ENCODE peak calls at places on chromosome 4, in six cellular contexts. K, N, L, H, M and R are unnamed samples.

GRCh38 chr4:171857302-171858005 is 44.2 kb downstream of the GALNTL6 start:
- DNase-seq in N (no peak), K (no peak), L (no peak), H (no peak), M (no peak), R (no peak)

GRCh38 chr4:173958445-173958844 is 325.0 kb downstream of the FBXO8 start:
- DNase-seq in K (no peak), M (no peak), N (no peak), H (peak), L (no peak), R (no peak)

GRCh38 chr4:25484243-25484721 is 107.2 kb downstream of the ANAPC4 start:
- DNase-seq in M (no peak), L (no peak), N (no peak), H (no peak), K (no peak), R (no peak)

GRCh38 chr4:1763550-1764080 is 29.5 kb upstream of the FGFR3 start:
- DNase-seq in M (no peak), H (peak), L (peak), N (peak), K (no peak), R (no peak)

GRCh38 chr4:112759313-112759712 is 122.4 kb downstream of the LARP7 start:
- DNase-seq in H (no peak), N (no peak), L (no peak), M (no peak), K (no peak), R (no peak)

GRCh38 chr4:55706526-55706925 is 70.4 kb upstream of the NMU start:
- DNase-seq in H (no peak), M (no peak), K (no peak), L (no peak), N (no peak), R (no peak)

GRCh38 chr4:82865592-82865991 is 25.4 kb downstream of the SEC31A start:
- DNase-seq in L (peak), K (no peak), H (peak), M (no peak), N (no peak), R (no peak)

GRCh38 chr4:138344851-138345250 is 102.7 kb upstream of the SLC7A11 start:
- DNase-seq in L (no peak), N (no peak), H (no peak), K (no peak), M (no peak), R (no peak)

GRCh38 chr4:114036864-114037263 is 57.4 kb upstream of the ARSJ start:
- DNase-seq in K (no peak), M (no peak), H (no peak), L (no peak), N (no peak), R (no peak)

GRCh38 chr4:122827258-122827887 is 742 bp downstream of the FGF2 start:
- DNase-seq in N (peak), M (peak), K (no peak), H (peak), L (peak), R (peak)

GRCh38 chr4:122826000-122826595 is 533 bp upstream of the FGF2 start:
- DNase-seq in M (no peak), L (no peak), K (no peak), H (peak), N (no peak), R (no peak)

GRCh38 chr4:122830392-122831095 is 3.9 kb downstream of the FGF2 start:
- DNase-seq in H (peak), M (no peak), L (no peak), K (no peak), N (no peak), R (no peak)

GRCh38 chr4:122826596-122827257 is at the start of gene FGF2:
- DNase-seq in H (peak), M (peak), L (peak), K (peak), N (no peak), R (peak)

GRCh38 chr4:122827899-122828601 is 1.4 kb downstream of the FGF2 start:
- DNase-seq in L (peak), M (no peak), K (no peak), N (peak), H (peak), R (no peak)
- H3K4me3 ChIP-seq in L (peak), M (peak), K (peak), N (peak), H (peak), R (peak)

GRCh38 chr4:74934016-74934821 is 1.3 kb downstream of the PARM1 start:
- DNase-seq in H (peak), N (no peak), M (peak), L (peak), K (peak), R (no peak)

GRCh38 chr4:74931386-74931785 is 1.5 kb upstream of the PARM1 start:
- DNase-seq in L (no peak), N (no peak), K (no peak), M (no peak), H (no peak), R (no peak)

GRCh38 chr4:74933562-74934015 is 673 bp downstream of the PARM1 start:
- DNase-seq in H (peak), M (peak), K (peak), L (no peak), N (no peak), R (no peak)

GRCh38 chr4:74932010-74932409 is 906 bp upstream of the PARM1 start:
- DNase-seq in H (no peak), K (no peak), N (no peak), M (no peak), L (no peak), R (no peak)

GRCh38 chr4:74932832-74933561 is at the start of gene PARM1:
- DNase-seq in N (no peak), K (peak), H (peak), M (peak), L (peak), R (peak)
- H3K27ac ChIP-seq in N (no peak), K (peak), H (no peak), M (peak), L (no peak), R (no peak)

GRCh38 chr4:168679397-168680176 is 182.7 kb downstream of the PALLD start:
- DNase-seq in H (no peak), L (peak), K (peak), N (no peak), M (no peak), R (no peak)

GRCh38 chr4:168678751-168679366 is 182.0 kb downstream of the PALLD start:
- DNase-seq in N (no peak), K (no peak), H (no peak), L (no peak), M (no peak), R (no peak)

GRCh38 chr4:168677879-168678278 is 181.0 kb downstream of the PALLD start:
- DNase-seq in N (no peak), K (no peak), L (no peak), M (no peak), H (no peak), R (no peak)

GRCh38 chr4:168674869-168675268 is 178.0 kb downstream of the PALLD start:
- DNase-seq in M (no peak), H (no peak), N (no peak), K (no peak), L (peak), R (no peak)

GRCh38 chr4:168677063-168677462 is 180.2 kb downstream of the PALLD start:
- DNase-seq in H (no peak), N (no peak), K (no peak), M (no peak), L (no peak), R (no peak)
- H3K4me3 ChIP-seq in H (no peak), N (no peak), K (no peak), M (no peak), L (no peak), R (no peak)

GRCh38 chr4:46051392-46051791 is 72.5 kb downstream of the GABRG1 start:
- DNase-seq in M (no peak), H (no peak), L (no peak), N (no peak), K (no peak), R (no peak)
- H3K27ac ChIP-seq in M (no peak), H (no peak), L (no peak), N (no peak), K (no peak), R (no peak)

DNA sequence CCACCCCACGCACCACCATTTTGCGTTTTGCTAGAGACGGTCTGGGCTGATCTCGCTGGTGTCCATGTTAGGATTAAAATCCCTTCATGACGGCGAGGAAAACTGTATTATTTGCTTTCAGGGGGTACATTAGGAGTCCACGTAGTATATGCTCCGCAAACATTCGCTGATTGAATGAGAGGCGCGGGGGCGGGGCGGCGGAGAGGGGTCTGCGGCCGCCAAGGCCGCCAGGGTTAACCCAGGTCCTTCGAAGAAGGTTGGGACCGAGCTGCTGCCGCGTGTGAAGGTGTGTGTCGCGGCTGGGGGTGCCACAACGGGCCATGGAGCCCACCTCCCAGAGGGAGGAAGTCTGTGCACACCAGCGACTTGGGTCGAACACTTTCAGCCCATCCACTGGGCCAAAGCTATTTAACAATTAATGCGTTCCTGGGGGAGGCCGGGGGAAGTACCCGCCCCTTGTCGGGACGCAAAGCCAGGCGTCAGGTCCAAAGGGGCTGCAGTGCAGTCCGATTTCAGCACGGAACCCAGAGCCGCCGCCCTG is 6.4 kb upstream of the PITX2 start:
- DNase-seq in K (no peak), M (peak), L (no peak), N (no peak), H (no peak), R (no peak)
- H3K4me3 ChIP-seq in K (no peak), M (no peak), L (no peak), N (no peak), H (no peak), R (no peak)

DNA sequence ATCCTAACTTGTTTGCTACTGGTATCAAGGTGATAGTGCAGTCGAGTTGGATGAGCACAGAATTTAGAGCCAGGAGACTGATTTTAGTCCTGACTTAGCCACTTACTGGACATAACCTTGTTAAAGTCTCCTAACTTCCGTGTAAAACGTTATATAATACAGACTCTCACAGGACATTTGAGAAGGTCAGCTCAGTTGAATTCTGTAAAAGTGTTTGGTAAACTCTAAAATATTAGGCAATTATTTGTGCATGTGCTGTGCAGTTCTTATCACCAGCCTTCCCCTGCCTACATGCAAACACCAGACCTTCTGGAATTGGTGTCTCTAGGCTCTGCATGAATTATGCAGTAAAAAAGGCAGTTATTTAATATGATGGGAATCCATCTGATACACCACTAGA is 45.4 kb downstream of the FNIP2 start:
- DNase-seq in N (no peak), H (no peak), K (no peak), M (no peak), L (no peak), R (no peak)
- H3K27ac ChIP-seq in N (no peak), H (peak), K (no peak), M (peak), L (no peak), R (peak)

DNA sequence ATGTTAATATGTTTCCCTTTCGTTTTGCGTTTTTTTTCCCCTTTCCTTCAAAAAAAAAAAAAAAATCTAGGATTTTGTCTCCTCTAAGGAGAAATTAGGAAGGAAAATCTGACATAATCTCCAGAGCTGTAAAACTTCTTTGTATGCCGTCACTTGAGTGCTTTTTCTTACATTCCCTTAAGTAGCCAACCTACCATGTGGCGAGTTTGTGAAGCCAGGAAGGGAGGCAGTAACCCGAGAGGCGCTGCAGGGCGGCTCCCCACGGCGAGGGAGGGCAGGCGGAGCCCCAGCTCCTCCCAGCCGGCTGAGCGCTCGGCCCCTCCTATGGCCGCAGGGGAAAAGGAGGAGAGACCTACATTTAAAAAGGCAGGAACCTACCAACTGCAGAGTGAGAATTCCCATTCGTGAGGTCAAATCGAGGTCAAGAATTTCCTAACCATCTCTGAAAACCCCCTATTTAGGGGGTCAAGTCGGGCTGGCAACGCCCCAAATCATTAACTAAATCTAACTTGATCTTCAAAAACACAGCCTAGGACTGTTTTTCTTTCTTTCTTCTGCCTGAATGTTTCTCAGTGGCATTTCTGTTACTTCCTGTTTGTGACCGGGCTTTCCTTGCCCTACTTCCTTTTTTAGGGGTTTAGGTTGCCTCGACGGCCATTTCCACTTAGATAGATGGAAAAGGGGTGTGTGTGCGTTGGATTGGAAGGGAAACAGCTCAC is 345.1 kb upstream of the KLF3 start:
- DNase-seq in L (peak), M (peak), N (peak), H (peak), K (peak), R (peak)
- H3K4me3 ChIP-seq in L (peak), M (peak), N (peak), H (peak), K (peak), R (peak)

GRCh38 chr4:53589511-53589910 is 1.8 kb downstream of the LNX1 start:
- DNase-seq in N (no peak), M (no peak), K (no peak), L (no peak), H (peak), R (no peak)
- H3K27ac ChIP-seq in N (no peak), M (no peak), K (no peak), L (no peak), H (no peak), R (no peak)

GRCh38 chr4:170491981-170492380 is 402.2 kb upstream of the AADAT start:
- DNase-seq in M (no peak), L (no peak), K (no peak), N (no peak), H (no peak), R (no peak)

GRCh38 chr4:170497729-170498128 is 408.0 kb upstream of the AADAT start:
- DNase-seq in H (no peak), L (no peak), M (no peak), N (no peak), K (no peak), R (no peak)

GRCh38 chr4:170497105-170497504 is 407.3 kb upstream of the AADAT start:
- DNase-seq in N (no peak), L (peak), M (no peak), H (peak), K (no peak), R (no peak)
- H3K4me3 ChIP-seq in N (no peak), L (peak), M (no peak), H (peak), K (no peak), R (no peak)

DNA sequence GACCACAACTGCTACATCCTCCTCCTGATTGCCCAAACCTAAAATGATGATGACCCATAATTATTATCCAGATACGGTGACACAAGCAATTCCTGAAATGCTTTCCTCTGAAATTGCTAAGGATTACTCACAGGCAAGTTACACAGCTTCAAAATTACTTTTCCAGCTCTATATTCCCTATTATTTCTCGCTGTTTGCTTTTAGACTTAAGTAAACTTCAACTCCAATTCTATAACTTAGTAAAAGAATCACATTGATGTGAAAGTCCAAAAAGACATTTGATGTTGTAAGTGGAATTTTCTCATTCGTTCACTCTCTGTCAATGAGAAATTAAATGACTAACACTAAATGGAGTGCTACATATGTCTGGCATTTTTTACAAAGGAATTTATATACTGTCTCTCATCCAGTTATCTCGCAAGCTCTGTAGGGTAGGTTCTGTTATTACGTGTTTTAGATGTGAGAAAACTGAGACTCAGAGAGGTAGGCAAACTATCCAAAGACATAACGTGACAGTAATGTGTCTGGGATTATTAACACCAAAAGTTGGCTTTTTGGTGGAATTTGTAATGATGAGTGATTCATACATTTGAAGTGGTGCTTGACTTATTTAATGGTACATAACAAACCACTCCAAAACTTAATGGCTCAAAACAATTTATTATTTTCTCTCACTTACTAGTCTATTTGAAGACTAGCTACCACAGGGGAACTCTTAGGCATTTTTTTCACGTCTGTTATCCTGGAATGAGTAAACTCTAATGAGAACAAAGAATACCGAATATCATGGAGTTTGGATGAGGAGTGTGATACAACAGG is 31.5 kb downstream of the PALLD start:
- DNase-seq in K (no peak), L (peak), H (peak), M (no peak), N (no peak), R (no peak)
- H3K27ac ChIP-seq in K (no peak), L (peak), H (peak), M (no peak), N (no peak), R (no peak)